ENCODE peak calls at places on chromosomes 2 and 18, in nine cellular contexts. U is NAMALWA; G is adipocyte; C is stimulated activated CD8-positive, alpha-beta memory T cell treated with anti-CD3 and anti-CD28 coated beads, Interleukin-2, amount 100 ng/mL, for 1 hour; L is kidney tubule cell; I is stimulated activated CD4-positive, alpha-beta T cell treated with anti-CD3 and anti-CD28 coated beads, Interleukin-4, amount 100 ng/mL, for 48 hours; S is NCI-H1092; E is NCI-H2029 treated with DMSO at 0.1 percent for 48 hours; X is HT1080. M is an unnamed sample.

GRCh38 chr2:23055251-23055650 is 329.7 kb upstream of the KLHL29 start:
- DNase-seq in X (no peak), S (no peak), C (no peak), I (no peak), L (no peak), G (no peak), U (no peak), E (no peak), M (no peak)

GRCh38 chr2:16048466-16048865 is 108.1 kb downstream of the MYCN start:
- DNase-seq in C (no peak), L (no peak), G (no peak), S (no peak), E (no peak), X (no peak), I (no peak), U (no peak), M (no peak)

GRCh38 chr2:11533278-11534077 is at the start of gene GREB1:
- DNase-seq in S (no peak), U (no peak), X (no peak), E (no peak), G (no peak), I (no peak), L (no peak), C (no peak), M (no peak)

GRCh38 chr2:240599141-240599583 is 12.6 kb downstream of the CAPN10 start:
- DNase-seq in C (no peak), E (no peak), U (no peak), I (no peak), S (no peak), L (no peak), X (no peak), G (no peak), M (no peak)

GRCh38 chr2:50607746-50608145 is 424.2 kb downstream of the NRXN1 start:
- DNase-seq in C (no peak), L (no peak), S (no peak), G (peak), X (no peak), I (no peak), E (no peak), U (no peak), M (no peak)

GRCh38 chr2:24932715-24933114 is 12.7 kb upstream of the ADCY3 start:
- DNase-seq in I (no peak), L (no peak), X (no peak), U (no peak), S (no peak), E (no peak), G (no peak), C (no peak), M (no peak)

GRCh38 chr18:12880532-12880892 is 3.5 kb downstream of the PTPN2 start:
- DNase-seq in X (no peak), C (no peak), G (no peak), E (no peak), S (no peak), L (no peak), I (no peak), U (peak), M (no peak)

GRCh38 chr2:96265840-96266569 is at the start of the genes CIAO1 and TMEM127:
- DNase-seq in I (peak), G (peak), L (peak), X (peak), S (peak), E (peak), C (peak), U (peak), M (peak)

GRCh38 chr2:233082222-233082933 is 22.2 kb downstream of the INPP5D start:
- DNase-seq in X (no peak), I (no peak), E (no peak), L (no peak), C (no peak), G (no peak), U (peak), S (no peak), M (no peak)

GRCh38 chr18:57846258-57846657 is 43.1 kb upstream of the ATP8B1 start:
- DNase-seq in G (peak), S (no peak), C (no peak), X (peak), E (no peak), U (no peak), L (peak), I (no peak), M (no peak)

M was measured in esophagus squamous epithelium.